ENCODE peak calls at places on chromosomes 11 and 22, in nine cellular contexts. Z, H, X, A, W, M, Q, G and L are unnamed samples.

GRCh38 chr11:101090679-101091270 is 38.8 kb downstream of the PGR start:
- DNase-seq in M (no peak), X (no peak), G (no peak), A (no peak), Z (no peak), W (no peak), Q (no peak), H (no peak), L (no peak)

GRCh38 chr11:15873501-15873900 is 482.8 kb downstream of the SOX6 start:
- DNase-seq in H (no peak), M (no peak), G (no peak), Z (no peak), A (no peak), Q (no peak), X (no peak), W (no peak), L (no peak)

GRCh38 chr11:35148163-35148562 is 9.2 kb downstream of the CD44 start:
- DNase-seq in W (peak; percentile 16), G (no peak), X (no peak), H (no peak), Q (no peak), M (no peak), Z (no peak), A (no peak), L (peak; percentile 73)

GRCh38 chr11:14566331-14567063 is 46.3 kb upstream of the PSMA1 start:
- DNase-seq in W (no peak), H (no peak), M (no peak), A (no peak), Q (no peak), X (no peak), Z (no peak), G (no peak), L (no peak)

GRCh38 chr11:34215806-34216453 is 110.5 kb downstream of the NAT10 start:
- DNase-seq in M (no peak), Z (no peak), Q (peak; percentile 19), X (no peak), A (no peak), H (no peak), W (no peak), G (no peak), L (no peak)

GRCh38 chr11:33893711-33894401 is 2.0 kb upstream of the LMO2 start:
- DNase-seq in G (no peak), X (no peak), Z (no peak), A (no peak), Q (no peak), H (no peak), M (no peak), W (no peak), L (peak; percentile 81)

GRCh38 chr11:11973866-11974265 is 34.6 kb downstream of the DKK3 start:
- DNase-seq in A (no peak), H (no peak), X (no peak), Q (no peak), M (no peak), G (no peak), Z (no peak), W (no peak), L (no peak)

GRCh38 chr11:78789365-78789764 is 214.7 kb upstream of the NARS2 start:
- DNase-seq in Z (no peak), W (no peak), G (no peak), X (no peak), M (no peak), A (no peak), H (no peak), Q (no peak), L (no peak)

GRCh38 chr22:27032121-27032761 is 374.9 kb downstream of the MIAT start:
- DNase-seq in W (peak; percentile 27), Z (peak; percentile 62), Q (no peak), A (peak; percentile 21), M (peak; percentile 77), X (no peak), H (no peak), G (peak; percentile 40), L (no peak)

GRCh38 chr11:3622521-3622920 is 19.3 kb downstream of the ART5 start:
- DNase-seq in W (no peak), G (no peak), Q (no peak), M (no peak), H (no peak), Z (no peak), A (no peak), X (no peak), L (no peak)

GRCh38 chr11:1640076-1640946 is 10.7 kb downstream of the KRTAP5-5 start:
- DNase-seq in H (no peak), Z (peak; percentile 71), Q (peak; percentile 18), G (peak; percentile 55), M (no peak), X (no peak), A (no peak), W (peak; percentile 60), L (peak; percentile 20)

GRCh38 chr22:46091277-46091977 is 58.9 kb upstream of the PPARA start:
- DNase-seq in W (no peak), M (peak; percentile 36), Q (no peak), A (no peak), X (no peak), G (peak; percentile 15), Z (peak; percentile 50), H (no peak), L (no peak)

GRCh38 chr11:61854206-61854875 is 26.2 kb downstream of the FADS2 start:
- DNase-seq in Q (no peak), M (no peak), W (no peak), Z (no peak), X (no peak), G (no peak), A (no peak), H (no peak), L (no peak)

GRCh38 chr11:122863704-122864326 is 18.7 kb upstream of the JHY start:
- DNase-seq in H (peak; percentile 33), X (peak; percentile 33), M (peak; percentile 61), Q (peak; percentile 65), G (peak; percentile 30), W (peak; percentile 75), A (peak; percentile 9), Z (no peak), L (no peak)

GRCh38 chr11:68411501-68411991 is 49.0 kb upstream of the PPP6R3 start:
- DNase-seq in Q (no peak), W (no peak), G (peak; percentile 63), A (no peak), Z (no peak), H (no peak), M (no peak), X (no peak), L (no peak)

GRCh38 chr22:21443057-21443734 is 24.0 kb upstream of the TMEM191C start:
- DNase-seq in X (peak; percentile 11), A (no peak), M (peak; percentile 29), H (peak; percentile 7), G (peak; percentile 16), Z (peak; percentile 60), Q (no peak), W (no peak), L (no peak)

GRCh38 chr11:100753562-100753961 is 66.5 kb downstream of the ARHGAP42 start:
- DNase-seq in X (no peak), Z (no peak), G (no peak), Q (no peak), A (no peak), W (no peak), M (no peak), H (no peak), L (no peak)

GRCh38 chr11:72742522-72743320 is 9.5 kb downstream of the ARAP1 start:
- DNase-seq in H (no peak), W (no peak), X (no peak), A (no peak), Q (no peak), M (no peak), G (no peak), Z (peak; percentile 48), L (no peak)
- H3K4me1 ChIP-seq in H (peaks cover 70% of the 10 kb centered on the region), W (peaks cover 20% of the 10 kb centered on the region), X (no peaks in the 10 kb centered on the region), A (no peaks in the 10 kb centered on the region), Q (peaks cover 29% of the 10 kb centered on the region), M (no peaks in the 10 kb centered on the region), G (no peaks in the 10 kb centered on the region), Z (peaks cover 7% of the 10 kb centered on the region), L (peaks cover 74% of the 10 kb centered on the region)

GRCh38 chr11:5364214-5364613 is 12.9 kb downstream of the OR51B6 start:
- DNase-seq in Q (peak; percentile 63), W (peak; percentile 71), H (no peak), X (no peak), G (no peak), M (no peak), A (peak; percentile 95), Z (no peak), L (no peak)
- H3K4me3 ChIP-seq in Q (no peak overlapping the region), W (peak overlapping the region; percentile 4), H (no peak overlapping the region), X (no peak overlapping the region), G (no peak overlapping the region), M (no peak overlapping the region), A (no peak overlapping the region), Z (no peak overlapping the region), L (no peak overlapping the region)

DNA sequence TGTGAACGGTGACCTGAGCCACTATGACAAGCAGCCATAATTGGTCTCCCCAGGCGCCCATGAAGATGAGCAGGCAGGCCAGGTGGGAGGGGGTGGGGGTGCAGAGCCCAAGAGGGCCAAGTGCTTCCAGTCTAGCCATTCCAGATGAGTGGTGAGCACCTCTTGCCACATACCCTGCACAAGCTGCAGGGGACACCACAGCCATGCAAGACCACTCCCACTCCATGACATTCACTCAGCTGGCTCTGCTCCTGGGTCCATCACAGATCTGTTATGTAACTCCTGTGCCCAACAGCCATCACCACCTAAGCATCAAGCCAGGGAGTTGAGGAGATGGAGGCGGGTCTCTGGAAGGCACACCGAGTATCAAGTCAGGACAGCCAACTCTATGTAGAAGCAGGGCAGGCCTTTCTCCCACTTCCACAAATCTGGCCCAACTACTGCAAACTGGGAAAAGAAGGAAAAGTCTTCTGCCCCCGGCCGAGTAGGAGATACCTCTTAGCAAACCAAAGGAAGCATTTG is 8.4 kb downstream of the TMEM184B start:
- DNase-seq in Z (no peak), X (no peak), Q (no peak), M (no peak), H (no peak), W (no peak), G (no peak), A (no peak), L (no peak)
- H3K4me1 ChIP-seq in Z (peaks cover 16% of the 10 kb centered on the region), X (peaks cover 10% of the 10 kb centered on the region), Q (peaks cover 10% of the 10 kb centered on the region), M (peaks cover 23% of the 10 kb centered on the region), H (peaks cover 11% of the 10 kb centered on the region), W (peaks cover 16% of the 10 kb centered on the region), G (no peaks in the 10 kb centered on the region), A (peaks cover 19% of the 10 kb centered on the region), L (peaks cover 24% of the 10 kb centered on the region)

GRCh38 chr11:83697518-83697917 is 411.4 kb upstream of the CCDC90B start:
- DNase-seq in A (no peak), M (no peak), H (no peak), G (no peak), Q (no peak), Z (no peak), W (no peak), X (no peak), L (no peak)

GRCh38 chr11:83689062-83689461 is 402.9 kb upstream of the CCDC90B start:
- DNase-seq in M (no peak), Z (no peak), G (no peak), W (peak; percentile 57), Q (no peak), H (no peak), A (no peak), X (no peak), L (no peak)

GRCh38 chr11:83693279-83693992 is 407.3 kb upstream of the CCDC90B start:
- DNase-seq in W (no peak), X (no peak), M (no peak), H (no peak), Q (no peak), A (no peak), G (no peak), Z (no peak), L (no peak)

GRCh38 chr11:83691387-83692088 is 405.4 kb upstream of the CCDC90B start:
- DNase-seq in A (no peak), X (peak; percentile 22), H (no peak), G (peak; percentile 9), Z (no peak), Q (peak; percentile 54), W (peak; percentile 25), M (no peak), L (no peak)

GRCh38 chr11:83694191-83694905 is 408.2 kb upstream of the CCDC90B start:
- DNase-seq in G (no peak), H (no peak), M (no peak), A (no peak), W (no peak), Z (no peak), Q (no peak), X (no peak), L (no peak)
- H3K4me3 ChIP-seq in G (no peak overlapping the region), H (no peak overlapping the region), M (no peak overlapping the region), A (no peak overlapping the region), W (no peak overlapping the region), Z (no peak overlapping the region), Q (no peak overlapping the region), X (no peak overlapping the region), L (no peak overlapping the region)